ENCODE peak calls at places on chromosomes 16 and 17, in four cellular contexts. J is K562, Z is H1, U is HepG2. S is an unnamed sample.

GRCh38 chr16:67361038-67361437 is 32.3 kb downstream of the TPPP3 start:
- DNase-seq in J (no peak), U (no peak), Z (no peak), S (no peak)

GRCh38 chr17:144936-145670 is 7.7 kb downstream of the SCGB1C2 start:
- DNase-seq in J (no peak), U (no peak), Z (peak; percentile 41), S (no peak)

GRCh38 chr17:18323007-18323406 is 7.9 kb downstream of the SMCR8 start:
- DNase-seq in Z (no peak), J (no peak), U (no peak), S (no peak)

GRCh38 chr17:64507418-64507766 is 615 bp downstream of the CEP95 start:
- DNase-seq in Z (no peak), U (peak; percentile 76), J (no peak), S (no peak)

GRCh38 chr16:53848950-53849349 is 145.0 kb downstream of the FTO start:
- DNase-seq in J (no peak), Z (no peak), U (no peak), S (no peak)

GRCh38 chr17:4949321-4950074 is 1.2 kb upstream of the PFN1 start:
- DNase-seq in Z (peak; percentile 85), J (peak; percentile 84), U (peak; percentile 82), S (peak; percentile 41)

GRCh38 chr17:5123343-5124124 is 7.7 kb downstream of the USP6 start:
- DNase-seq in Z (no peak), U (no peak), J (no peak), S (no peak)

GRCh38 chr16:81445143-81445922 is 725 bp downstream of the CMIP start:
- DNase-seq in Z (peak; percentile 61), U (no peak), J (peak; percentile 83), S (no peak)

GRCh38 chr16:85220125-85220839 is 108.0 kb upstream of the CIBAR2 start:
- DNase-seq in J (no peak), Z (no peak), U (peak; percentile 22), S (no peak)

GRCh38 chr17:44672479-44673093 is 16.3 kb downstream of the MEIOC start:
- DNase-seq in U (peak; percentile 27), J (peak; percentile 28), Z (no peak), S (peak; percentile 18)

GRCh38 chr17:49787932-49788442 is 494 bp upstream of the KAT7 start:
- DNase-seq in J (no peak), Z (peak; percentile 52), U (no peak), S (no peak)

GRCh38 chr16:49703494-49703893 is 152.4 kb downstream of the ZNF423 start:
- DNase-seq in Z (no peak), U (no peak), J (no peak), S (no peak)

GRCh38 chr17:78665385-78665951 is 88.3 kb upstream of the DNAH17 start:
- DNase-seq in U (no peak), Z (no peak), J (no peak), S (no peak)

GRCh38 chr17:77445030-77445907 is 304.5 kb downstream of the SEC14L1 start:
- DNase-seq in J (no peak), U (no peak), Z (no peak), S (no peak)

GRCh38 chr17:47693667-47694017 is 319 bp upstream of the TBKBP1 start:
- DNase-seq in Z (no peak), U (no peak), J (no peak), S (no peak)

GRCh38 chr17:47695664-47696376 is 1.9 kb downstream of the TBKBP1 start:
- DNase-seq in Z (peak; percentile 57), J (no peak), U (no peak), S (no peak)

GRCh38 chr17:47694818-47695663 is 1.1 kb downstream of the TBKBP1 start:
- DNase-seq in Z (peak; percentile 77), J (peak; percentile 68), U (no peak), S (no peak)

GRCh38 chr17:47692895-47693666 is 880 bp upstream of the TBKBP1 start:
- DNase-seq in J (no peak), Z (no peak), U (no peak), S (no peak)

GRCh38 chr17:47694018-47694817 is at the start of gene TBKBP1:
- DNase-seq in Z (peak; percentile 93), J (peak; percentile 89), U (peak; percentile 41), S (no peak)
- TF ChIP-seq SP1 in Z (no peak), J (no peak), U (no peak), S (no peak)

DNA sequence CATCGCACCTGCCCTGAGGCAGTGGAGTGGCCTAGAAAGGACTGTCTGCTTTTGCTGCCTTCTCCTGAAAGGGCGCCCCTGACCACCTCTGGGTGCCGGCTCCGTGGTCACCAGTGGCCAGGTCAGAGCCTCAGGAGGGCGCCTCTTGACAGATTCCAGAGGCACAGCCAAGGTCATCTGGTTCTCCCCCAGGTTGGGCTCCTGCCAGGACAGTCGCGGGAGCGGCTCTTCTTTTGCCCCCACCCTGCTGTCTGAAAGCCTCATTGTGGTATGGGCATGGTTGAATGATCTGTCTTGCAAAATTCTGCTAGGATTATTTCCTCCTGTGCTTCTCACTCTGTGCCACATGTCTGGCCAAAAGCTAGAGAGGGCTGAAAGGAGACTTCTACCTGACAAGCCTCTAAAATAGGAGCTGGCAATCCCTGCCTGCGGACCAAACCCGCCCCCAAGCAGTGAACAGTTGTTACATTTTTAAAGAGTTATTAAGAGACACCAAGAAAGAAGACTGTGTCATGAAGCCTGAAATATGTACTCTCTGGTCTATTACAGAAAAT is 82.8 kb downstream of the SNX29 start:
- DNase-seq in U (peak; percentile 39), Z (no peak), J (no peak), S (no peak)
- H3K4me2 ChIP-seq in U (no peak overlapping the region), Z (no peak overlapping the region), J (no peak overlapping the region), S (no peak overlapping the region)

GRCh38 chr16:89476811-89477261 is 13.5 kb downstream of the ANKRD11 start:
- DNase-seq in Z (no peak), U (no peak), J (no peak), S (no peak)
- TF ChIP-seq SP1 in Z (no peak), U (no peak), J (no peak), S (no peak)

GRCh38 chr17:30345089-30345433 is 11.2 kb upstream of the TMIGD1 start:
- DNase-seq in Z (no peak), J (no peak), U (no peak), S (no peak)
- H3K4me2 ChIP-seq in Z (no peak overlapping the region), J (peak overlapping the region; percentile 63), U (peak overlapping the region; percentile 81), S (no peak overlapping the region)

GRCh38 chr17:12727076-12727750 is 61.5 kb downstream of the MYOCD start:
- DNase-seq in J (no peak), U (no peak), Z (no peak), S (no peak)
- TF ChIP-seq SP1 in J (no peak), U (no peak), Z (no peak), S (no peak)

GRCh38 chr16:89437251-89437987 is 52.9 kb downstream of the ANKRD11 start:
- DNase-seq in Z (no peak), J (no peak), U (no peak), S (no peak)
- H3K4me2 ChIP-seq in Z (no peak overlapping the region), J (no peak overlapping the region), U (no peak overlapping the region), S (no peak overlapping the region)

S was measured in HCT116.